ENCODE peak calls at places on chromosomes 11 and 22, in five cellular contexts. N is CD4-positive, alpha-beta T cell; I is MCF 10A; D is coronary artery; Y is kidney epithelial cell. U is an unnamed sample.

GRCh38 chr22:34943830-34944229 is 122.1 kb upstream of the ISX start:
- DNase-seq in N (no peak), I (no peak), D (no peak), Y (no peak), U (no peak)

GRCh38 chr22:17814084-17814483 is 39.8 kb upstream of the BID start:
- DNase-seq in N (no peak), I (no peak), D (no peak), Y (no peak), U (no peak)

GRCh38 chr11:85643255-85643654 is 4.5 kb upstream of the TMEM126A start:
- DNase-seq in N (no peak), I (no peak), D (no peak), Y (no peak), U (no peak)

GRCh38 chr11:15970506-15971214 is 385.7 kb downstream of the SOX6 start:
- DNase-seq in N (no peak), I (no peak), D (no peak), Y (no peak), U (no peak)

GRCh38 chr22:48829908-48830307 is 997.8 kb downstream of the BRD1 start:
- DNase-seq in N (no peak), I (no peak), D (peak; percentile 35), Y (no peak), U (no peak)

GRCh38 chr11:64743591-64744543 is at the start of gene RASGRP2:
- DNase-seq in N (peak; percentile 83), I (no peak), D (peak; percentile 88), Y (no peak), U (peak; percentile 66)

GRCh38 chr22:35624547-35624946 is 7.4 kb upstream of the MB start:
- DNase-seq in N (no peak), I (no peak), D (no peak), Y (no peak), U (no peak)

GRCh38 chr11:57640068-57640800 is 9.5 kb downstream of the YPEL4 start:
- DNase-seq in N (no peak), I (no peak), D (no peak), Y (no peak), U (no peak)

GRCh38 chr22:40417041-40417440 is 46.6 kb downstream of the SGSM3 start:
- DNase-seq in N (no peak), I (no peak), D (no peak), Y (no peak), U (no peak)

GRCh38 chr22:23683545-23683944 is 7.3 kb upstream of the RGL4 start:
- DNase-seq in N (no peak), I (no peak), D (no peak), Y (no peak), U (no peak)

GRCh38 chr11:95592455-95592854 is 197.1 kb downstream of the FAM76B start:
- DNase-seq in N (no peak), I (no peak), D (no peak), Y (no peak), U (no peak)

GRCh38 chr11:104333977-104334376 is 170.0 kb upstream of the PDGFD start:
- DNase-seq in N (no peak), I (peak; percentile 4), D (no peak), Y (no peak), U (no peak)
- TF ChIP-seq CTCF in N (no peak), I (peak; percentile 20), D (no peak), Y (peak; percentile 29), U (no peak)

DNA sequence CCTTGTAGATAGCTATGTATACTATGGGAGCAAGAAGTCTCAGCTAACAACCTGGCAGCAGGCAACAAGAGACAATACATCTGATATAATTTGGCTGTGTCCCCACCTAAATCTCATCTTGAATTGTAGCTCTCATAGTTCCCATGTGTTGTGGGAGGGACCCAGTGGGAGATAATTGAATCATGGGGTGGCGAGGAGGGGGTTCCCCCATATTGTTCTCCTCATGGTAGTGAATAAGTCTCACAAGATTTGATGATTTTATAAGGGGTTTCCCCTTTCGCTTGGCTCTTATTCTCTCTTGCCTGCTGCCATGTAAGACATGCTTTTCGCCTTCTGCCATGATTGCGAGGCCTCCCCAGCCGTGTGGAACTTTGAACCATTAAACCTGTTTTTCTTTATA is 6.2 kb downstream of the DNAJC24 start:
- DNase-seq in N (no peak), I (no peak), D (no peak), Y (no peak), U (no peak)
- TF ChIP-seq CTCF in N (no peak), I (no peak), D (no peak), Y (no peak), U (no peak)

GRCh38 chr22:43136255-43136654 is 6.9 kb downstream of the MCAT start:
- DNase-seq in N (no peak), I (peak; percentile 44), D (no peak), Y (no peak), U (no peak)

GRCh38 chr22:43134553-43134952 is 8.6 kb downstream of the MCAT start:
- DNase-seq in N (no peak), I (no peak), D (no peak), Y (no peak), U (no peak)

GRCh38 chr22:43131773-43132501 is 11.3 kb downstream of the MCAT start:
- DNase-seq in N (no peak), I (no peak), D (no peak), Y (no peak), U (no peak)

GRCh38 chr22:43135565-43135964 is 7.6 kb downstream of the MCAT start:
- DNase-seq in N (no peak), I (no peak), D (no peak), Y (no peak), U (no peak)

GRCh38 chr22:43133401-43133800 is 9.8 kb downstream of the MCAT start:
- DNase-seq in N (no peak), I (no peak), D (no peak), Y (no peak), U (no peak)
- TF ChIP-seq CTCF in N (no peak), I (no peak), D (no peak), Y (no peak), U (no peak)

DNA sequence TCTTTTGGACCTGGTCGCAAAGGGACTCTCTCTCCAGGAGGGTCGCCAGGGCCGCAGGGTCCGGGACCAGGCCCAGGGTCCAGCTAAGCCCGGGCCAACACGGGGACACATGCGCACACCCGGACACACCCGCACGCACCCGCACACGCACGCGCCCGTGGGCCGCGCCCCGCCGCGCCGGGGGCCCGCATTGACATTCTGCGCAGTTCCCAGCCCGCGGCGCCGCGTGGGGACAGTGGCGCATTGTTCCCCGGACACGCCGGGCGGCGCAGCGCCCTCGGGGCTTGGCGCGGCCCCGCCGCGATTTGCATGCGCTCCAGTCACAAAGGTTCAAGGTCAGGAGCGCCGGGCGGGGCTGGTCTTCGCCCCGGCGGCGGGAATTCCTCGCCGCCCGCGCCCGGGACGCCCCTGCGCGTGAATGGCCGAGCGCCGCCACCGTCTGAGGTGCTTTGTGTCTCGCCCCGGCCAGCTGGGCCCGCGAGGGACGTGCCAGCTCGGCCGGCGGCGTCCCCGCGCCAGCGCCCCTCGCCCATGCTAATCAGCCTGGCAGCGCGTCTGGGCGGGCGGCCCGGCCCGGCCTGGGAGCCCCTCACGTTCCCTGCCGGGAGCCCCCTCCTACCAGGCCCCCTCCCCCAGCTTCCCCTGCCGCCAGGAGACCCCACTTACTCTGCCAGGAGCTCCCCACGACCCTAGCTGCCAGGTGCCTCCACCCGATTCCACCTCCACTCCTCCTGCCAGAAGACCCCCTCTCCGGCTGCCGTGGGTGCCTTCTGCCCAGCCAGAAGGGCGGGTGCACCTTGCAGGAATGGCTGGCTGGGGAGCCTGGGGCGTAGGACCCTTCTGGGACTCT is 50.5 kb upstream of the WNT7B start:
- DNase-seq in N (no peak), I (no peak), D (peak; percentile 79), Y (no peak), U (peak; percentile 22)
- TF ChIP-seq CTCF in N (no peak), I (no peak), D (no peak), Y (no peak), U (no peak)

DNA sequence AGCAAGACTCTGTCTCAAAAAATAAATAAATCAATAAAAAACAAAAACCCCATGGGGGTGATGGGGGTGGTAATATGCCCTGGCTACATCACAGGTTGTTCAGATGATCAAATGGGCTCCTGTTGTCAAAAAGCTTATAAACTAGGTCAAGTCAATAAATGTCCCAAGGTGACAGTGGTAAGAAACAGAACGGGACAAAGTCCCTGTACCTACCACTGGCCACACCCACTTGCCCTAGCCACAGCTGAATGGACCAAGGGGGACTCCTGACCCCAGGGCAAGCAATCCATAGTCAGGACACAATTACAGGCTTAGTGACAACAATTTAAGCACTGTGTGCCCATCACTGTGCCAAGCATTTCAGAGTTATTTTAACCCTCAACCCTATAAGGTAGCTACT is 6.0 kb downstream of the NAGA start:
- DNase-seq in N (no peak), I (no peak), D (no peak), Y (no peak), U (no peak)
- TF ChIP-seq CTCF in N (no peak), I (no peak), D (no peak), Y (no peak), U (no peak)

DNA sequence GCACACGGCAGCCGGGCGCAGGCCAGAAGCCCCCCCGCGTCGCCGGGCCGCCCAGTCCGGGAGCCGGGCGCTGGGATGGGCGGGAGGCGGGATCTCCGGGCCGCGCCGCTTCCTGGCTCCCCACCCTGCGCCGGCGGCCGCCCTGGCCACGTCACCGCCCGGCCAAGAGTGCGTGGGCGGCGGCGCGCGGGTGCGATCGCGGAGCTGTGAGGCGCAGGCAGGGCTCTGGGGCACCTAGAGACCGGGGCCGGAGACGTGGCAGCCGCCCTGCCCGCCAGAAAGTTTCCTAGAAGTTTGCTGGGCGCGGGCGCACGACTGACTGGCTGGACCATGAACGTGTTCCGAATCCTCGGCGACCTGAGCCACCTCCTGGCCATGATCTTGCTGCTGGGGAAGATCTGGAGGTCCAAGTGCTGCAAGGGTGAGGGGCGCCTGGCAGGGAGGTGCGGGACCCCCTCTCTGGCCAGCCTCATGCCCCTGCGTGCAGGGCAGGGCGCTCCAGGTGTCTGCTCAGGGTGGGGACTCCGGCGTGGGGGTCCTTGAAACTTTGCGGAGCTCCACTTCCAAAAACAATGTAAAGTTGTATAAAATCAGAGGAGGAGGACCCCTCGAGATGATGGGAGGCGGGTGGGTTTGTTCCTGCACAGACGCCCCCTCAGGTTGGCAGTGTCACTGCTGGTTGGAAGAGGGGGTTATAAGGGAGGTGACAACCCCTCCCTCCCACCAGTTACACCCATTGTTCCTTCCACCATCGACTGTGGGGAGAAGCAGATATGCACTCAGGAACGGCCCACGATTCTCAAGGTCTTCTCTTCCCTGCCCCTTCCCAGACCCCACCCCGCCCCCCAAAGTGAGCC is at the start of gene KDELR3:
- DNase-seq in N (no peak), I (peak; percentile 72), D (no peak), Y (no peak), U (peak; percentile 55)
- TF ChIP-seq CTCF in N (no peak), I (no peak), D (no peak), Y (peak; percentile 32), U (no peak)